ENCODE peak calls at places on chromosomes 12 and 14, in five cellular contexts. One of them, this sample, is unnamed.

GRCh38 chr14:44149597-44149996 is 357.5 kb downstream of the FSCB start:
- DNase-seq in ascending aorta: no peak
- DNase-seq in mesenchymal stem cell: peak
- DNase-seq in stimulated activated CD8-positive, alpha-beta memory T cell treated with anti-CD3 and anti-CD28 coated beads, Interleukin-7, amount 100 ng/mL, for 4 hours: no peak
- DNase-seq in HFFc6: no peak
- DNase-seq in this sample: no peak

GRCh38 chr14:68377459-68377858 is 415.4 kb downstream of the ZFP36L1 start:
- DNase-seq in mesenchymal stem cell: no peak
- DNase-seq in ascending aorta: peak
- DNase-seq in HFFc6: no peak
- DNase-seq in stimulated activated CD8-positive, alpha-beta memory T cell treated with anti-CD3 and anti-CD28 coated beads, Interleukin-7, amount 100 ng/mL, for 4 hours: no peak
- DNase-seq in this sample: peak

GRCh38 chr12:63955831-63956685 is 111.6 kb downstream of the SRGAP1 start:
- DNase-seq in ascending aorta: peak
- DNase-seq in mesenchymal stem cell: peak
- DNase-seq in stimulated activated CD8-positive, alpha-beta memory T cell treated with anti-CD3 and anti-CD28 coated beads, Interleukin-7, amount 100 ng/mL, for 4 hours: no peak
- DNase-seq in HFFc6: no peak
- DNase-seq in this sample: no peak

GRCh38 chr14:101229666-101230065 is 326.1 kb upstream of the RTL1 start:
- DNase-seq in HFFc6: no peak
- DNase-seq in ascending aorta: peak
- DNase-seq in mesenchymal stem cell: no peak
- DNase-seq in stimulated activated CD8-positive, alpha-beta memory T cell treated with anti-CD3 and anti-CD28 coated beads, Interleukin-7, amount 100 ng/mL, for 4 hours: no peak
- DNase-seq in this sample: no peak

GRCh38 chr12:2616763-2617162 is 178.0 kb upstream of the FKBP4 start:
- DNase-seq in mesenchymal stem cell: no peak
- DNase-seq in HFFc6: no peak
- DNase-seq in ascending aorta: no peak
- DNase-seq in stimulated activated CD8-positive, alpha-beta memory T cell treated with anti-CD3 and anti-CD28 coated beads, Interleukin-7, amount 100 ng/mL, for 4 hours: no peak
- DNase-seq in this sample: no peak

GRCh38 chr12:123966596-123966995 is 6.0 kb downstream of the CCDC92 start:
- DNase-seq in mesenchymal stem cell: no peak
- DNase-seq in stimulated activated CD8-positive, alpha-beta memory T cell treated with anti-CD3 and anti-CD28 coated beads, Interleukin-7, amount 100 ng/mL, for 4 hours: no peak
- DNase-seq in ascending aorta: no peak
- DNase-seq in HFFc6: peak
- DNase-seq in this sample: no peak

GRCh38 chr12:1360812-1361211 is 233.6 kb downstream of the FBXL14 start:
- DNase-seq in HFFc6: peak
- DNase-seq in stimulated activated CD8-positive, alpha-beta memory T cell treated with anti-CD3 and anti-CD28 coated beads, Interleukin-7, amount 100 ng/mL, for 4 hours: no peak
- DNase-seq in mesenchymal stem cell: peak
- DNase-seq in ascending aorta: no peak
- DNase-seq in this sample: no peak

GRCh38 chr14:92173668-92174067 is 51.9 kb downstream of the CPSF2 start:
- DNase-seq in HFFc6: peak
- DNase-seq in mesenchymal stem cell: peak
- DNase-seq in ascending aorta: no peak
- DNase-seq in stimulated activated CD8-positive, alpha-beta memory T cell treated with anti-CD3 and anti-CD28 coated beads, Interleukin-7, amount 100 ng/mL, for 4 hours: no peak
- DNase-seq in this sample: no peak

GRCh38 chr12:6699989-6700645 is 498 bp downstream of the PIANP start:
- DNase-seq in HFFc6: no peak
- DNase-seq in mesenchymal stem cell: no peak
- DNase-seq in stimulated activated CD8-positive, alpha-beta memory T cell treated with anti-CD3 and anti-CD28 coated beads, Interleukin-7, amount 100 ng/mL, for 4 hours: no peak
- DNase-seq in ascending aorta: no peak
- DNase-seq in this sample: peak

GRCh38 chr14:103155013-103155412 is 31.8 kb downstream of the TNFAIP2 start:
- DNase-seq in ascending aorta: peak
- DNase-seq in HFFc6: peak
- DNase-seq in mesenchymal stem cell: peak
- DNase-seq in stimulated activated CD8-positive, alpha-beta memory T cell treated with anti-CD3 and anti-CD28 coated beads, Interleukin-7, amount 100 ng/mL, for 4 hours: no peak
- DNase-seq in this sample: peak

GRCh38 chr14:38357557-38357956 is 101.7 kb upstream of the CLEC14A start:
- DNase-seq in mesenchymal stem cell: peak
- DNase-seq in ascending aorta: no peak
- DNase-seq in HFFc6: peak
- DNase-seq in stimulated activated CD8-positive, alpha-beta memory T cell treated with anti-CD3 and anti-CD28 coated beads, Interleukin-7, amount 100 ng/mL, for 4 hours: no peak
- DNase-seq in this sample: no peak

GRCh38 chr14:91229743-91230200 is 14.7 kb downstream of the GPR68 start:
- DNase-seq in ascending aorta: no peak
- DNase-seq in stimulated activated CD8-positive, alpha-beta memory T cell treated with anti-CD3 and anti-CD28 coated beads, Interleukin-7, amount 100 ng/mL, for 4 hours: peak
- DNase-seq in HFFc6: peak
- DNase-seq in mesenchymal stem cell: peak
- DNase-seq in this sample: no peak

GRCh38 chr12:45273717-45274271 is 57.9 kb downstream of the ANO6 start:
- DNase-seq in mesenchymal stem cell: peak
- DNase-seq in stimulated activated CD8-positive, alpha-beta memory T cell treated with anti-CD3 and anti-CD28 coated beads, Interleukin-7, amount 100 ng/mL, for 4 hours: no peak
- DNase-seq in HFFc6: peak
- DNase-seq in ascending aorta: peak
- DNase-seq in this sample: no peak

GRCh38 chr12:111180830-111181726 is 187.8 kb downstream of the PHETA1 start:
- DNase-seq in mesenchymal stem cell: no peak
- DNase-seq in ascending aorta: peak
- DNase-seq in HFFc6: no peak
- DNase-seq in stimulated activated CD8-positive, alpha-beta memory T cell treated with anti-CD3 and anti-CD28 coated beads, Interleukin-7, amount 100 ng/mL, for 4 hours: no peak
- DNase-seq in this sample: peak

GRCh38 chr14:24279301-24280186 is 8.1 kb upstream of the RABGGTA start:
- DNase-seq in HFFc6: no peak
- DNase-seq in mesenchymal stem cell: no peak
- DNase-seq in stimulated activated CD8-positive, alpha-beta memory T cell treated with anti-CD3 and anti-CD28 coated beads, Interleukin-7, amount 100 ng/mL, for 4 hours: peak
- DNase-seq in ascending aorta: no peak
- DNase-seq in this sample: no peak

GRCh38 chr14:61420326-61420725 is 98.9 kb downstream of the PRKCH start:
- DNase-seq in mesenchymal stem cell: no peak
- DNase-seq in ascending aorta: no peak
- DNase-seq in HFFc6: no peak
- DNase-seq in stimulated activated CD8-positive, alpha-beta memory T cell treated with anti-CD3 and anti-CD28 coated beads, Interleukin-7, amount 100 ng/mL, for 4 hours: peak
- DNase-seq in this sample: no peak

GRCh38 chr12:4215862-4216541 is 57.6 kb upstream of the CCND2 start:
- DNase-seq in HFFc6: no peak
- DNase-seq in ascending aorta: no peak
- DNase-seq in mesenchymal stem cell: no peak
- DNase-seq in stimulated activated CD8-positive, alpha-beta memory T cell treated with anti-CD3 and anti-CD28 coated beads, Interleukin-7, amount 100 ng/mL, for 4 hours: no peak
- DNase-seq in this sample: no peak

GRCh38 chr12:7096006-7096903 is 4.0 kb upstream of the C1R start:
- DNase-seq in mesenchymal stem cell: no peak
- DNase-seq in stimulated activated CD8-positive, alpha-beta memory T cell treated with anti-CD3 and anti-CD28 coated beads, Interleukin-7, amount 100 ng/mL, for 4 hours: no peak
- DNase-seq in HFFc6: no peak
- DNase-seq in ascending aorta: peak
- DNase-seq in this sample: no peak

GRCh38 chr12:51019927-51020326 is 6.3 kb downstream of the SLC11A2 start:
- DNase-seq in ascending aorta: peak
- DNase-seq in HFFc6: no peak
- DNase-seq in mesenchymal stem cell: no peak
- DNase-seq in stimulated activated CD8-positive, alpha-beta memory T cell treated with anti-CD3 and anti-CD28 coated beads, Interleukin-7, amount 100 ng/mL, for 4 hours: no peak
- DNase-seq in this sample: no peak

GRCh38 chr14:36662543-36663403 is 1.1 kb downstream of the PAX9 start:
- DNase-seq in mesenchymal stem cell: peak
- DNase-seq in ascending aorta: no peak
- DNase-seq in HFFc6: peak
- DNase-seq in stimulated activated CD8-positive, alpha-beta memory T cell treated with anti-CD3 and anti-CD28 coated beads, Interleukin-7, amount 100 ng/mL, for 4 hours: no peak
- DNase-seq in this sample: no peak

This sample was measured in left colon.